ENCODE peak calls at places on chromosomes 5 and 9, in nine cellular contexts. F is transverse colon, R is breast epithelium, N is H1, Q is esophagus squamous epithelium, K is endothelial cell of umbilical vein, O is tibial nerve, I is suprapubic skin, C is ovary. S is an unnamed sample. For H3K27me3, the result is how much of the 10 kb centered on the place peaks cover.

GRCh38 chr5:110351451-110351850 is 375.0 kb downstream of the TMEM232 start:
- DNase-seq in K (no peak), C (no peak), Q (no peak), O (no peak), N (no peak), R (no peak), I (no peak), F (no peak), S (no peak)

GRCh38 chr9:83199240-83199639 is 136.3 kb upstream of the RASEF start:
- DNase-seq in Q (no peak), O (no peak), F (peak), C (peak), K (peak), N (no peak), R (peak), I (no peak), S (peak)

GRCh38 chr9:98860871-98861293 is 53.4 kb downstream of the GALNT12 start:
- DNase-seq in F (peak), R (no peak), Q (no peak), I (no peak), N (no peak), K (peak), C (peak), O (peak), S (peak)

GRCh38 chr9:134602547-134603362 is 38.8 kb upstream of the COL5A1 start:
- DNase-seq in F (peak), I (no peak), C (no peak), K (peak), O (no peak), R (peak), N (no peak), Q (no peak), S (peak)

GRCh38 chr5:165459232-165459631 is 1953.8 kb downstream of the MAT2B start:
- DNase-seq in K (no peak), Q (no peak), F (no peak), C (no peak), R (no peak), N (no peak), O (no peak), I (no peak), S (no peak)

GRCh38 chr5:97547414-97547813 is 364.4 kb upstream of the RIOK2 start:
- DNase-seq in N (no peak), K (no peak), F (no peak), I (no peak), O (no peak), C (no peak), R (no peak), Q (no peak), S (no peak)

GRCh38 chr9:122329592-122329991 is 41.2 kb upstream of the PTGS1 start:
- DNase-seq in N (no peak), O (no peak), I (no peak), C (no peak), K (peak), Q (no peak), R (no peak), F (no peak), S (no peak)

GRCh38 chr9:38708759-38709158 is 11.2 kb downstream of the FAM240B start:
- DNase-seq in Q (no peak), K (no peak), C (no peak), I (no peak), F (no peak), R (no peak), N (no peak), O (no peak), S (no peak)

GRCh38 chr5:73120222-73121108 is at the start of gene TMEM171:
- DNase-seq in O (no peak), I (no peak), C (no peak), R (no peak), N (peak), K (peak), F (peak), Q (no peak), S (peak)

GRCh38 chr9:97703437-97704326 is 6.5 kb upstream of the XPA start:
- DNase-seq in F (no peak), K (peak), O (no peak), Q (no peak), I (no peak), R (no peak), N (no peak), C (no peak), S (no peak)

GRCh38 chr9:70049236-70049635 is 5.6 kb downstream of the MAMDC2 start:
- DNase-seq in F (peak), C (peak), O (peak), I (peak), Q (no peak), K (no peak), N (peak), R (no peak), S (peak)

GRCh38 chr9:132169672-132170392 is 8.0 kb downstream of the NTNG2 start:
- DNase-seq in F (peak), N (peak), K (peak), R (no peak), I (no peak), C (no peak), O (no peak), Q (no peak), S (peak)

GRCh38 chr5:95870105-95870672 is 47.7 kb upstream of the GLRX start:
- DNase-seq in Q (no peak), O (no peak), F (no peak), K (peak), N (no peak), C (no peak), R (no peak), I (no peak), S (no peak)

GRCh38 chr9:75087279-75087823 is 604 bp downstream of the NMRK1 start:
- DNase-seq in N (no peak), Q (no peak), K (peak), R (no peak), O (no peak), C (peak), I (no peak), F (peak), S (peak)

GRCh38 chr5:132260714-132261615 is 3.5 kb downstream of the PDLIM4 start:
- DNase-seq in R (no peak), I (peak), F (peak), K (peak), N (peak), O (peak), Q (no peak), C (peak), S (peak)

GRCh38 chr5:132258102-132259060 is 885 bp downstream of the PDLIM4 start:
- DNase-seq in C (peak), I (peak), F (peak), O (no peak), N (no peak), K (peak), R (no peak), Q (no peak), S (no peak)

GRCh38 chr5:132257131-132258101 is at the start of gene PDLIM4:
- DNase-seq in C (peak), N (peak), I (peak), Q (no peak), F (peak), R (no peak), O (no peak), K (peak), S (peak)

GRCh38 chr5:132260051-132260450 is 2.6 kb downstream of the PDLIM4 start:
- DNase-seq in R (no peak), F (no peak), C (no peak), K (peak), Q (no peak), N (peak), O (no peak), I (peak), S (no peak)

GRCh38 chr5:132259061-132259851 is 1.8 kb downstream of the PDLIM4 start:
- DNase-seq in F (peak), I (peak), N (peak), K (peak), R (no peak), Q (no peak), C (peak), O (peak), S (peak)
- H3K4me3 ChIP-seq in F (peak), I (peak), N (no peak), K (peak), R (peak), Q (peak), C (peak), O (peak), S (no peak)

DNA sequence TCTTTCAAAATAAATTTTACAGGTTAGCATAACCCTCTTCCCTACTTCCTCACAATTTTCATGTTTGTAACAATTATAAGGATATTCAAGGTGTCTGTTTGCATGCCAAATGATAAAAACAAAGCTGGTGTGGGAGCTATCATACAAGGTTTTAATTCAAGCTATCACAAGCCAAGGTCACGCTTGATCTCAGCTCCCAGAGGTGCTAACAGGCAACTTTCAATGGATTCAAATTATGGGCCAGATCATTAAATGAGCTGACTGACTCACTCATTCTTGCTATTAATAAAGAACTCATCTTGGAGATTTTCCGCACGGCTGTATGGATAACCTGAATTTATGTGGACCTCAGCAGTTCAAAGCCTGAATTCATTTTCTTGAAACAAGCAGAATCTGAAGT is 267.3 kb upstream of the CDH6 start:
- DNase-seq in R (no peak), Q (no peak), N (no peak), F (no peak), I (no peak), O (no peak), K (no peak), C (no peak), S (no peak)
- TF ChIP-seq POLR2A in R (no peak), Q (no peak), N (no peak), F (no peak), I (no peak), O (no peak), K (no peak), C (no peak), S (no peak)

DNA sequence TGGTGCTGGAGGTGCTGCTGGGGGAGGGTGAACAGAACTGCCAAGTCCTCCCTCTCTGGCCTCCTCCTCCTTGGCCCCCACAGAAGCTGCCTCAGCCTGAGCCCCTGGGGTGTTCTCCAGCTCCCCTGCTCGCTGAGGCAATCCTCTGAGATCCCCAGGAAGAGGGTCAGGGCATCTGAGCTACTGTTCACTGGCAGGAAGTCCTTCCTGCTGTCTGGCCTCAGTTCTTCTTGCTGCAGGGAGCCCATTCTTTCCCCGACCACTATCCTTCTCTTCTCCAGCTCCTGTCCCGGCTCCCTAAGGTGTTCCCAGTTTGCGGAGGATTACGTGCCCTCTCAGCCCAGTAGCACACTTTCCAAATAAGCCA is 9.7 kb downstream of the CNTFR start:
- DNase-seq in Q (no peak), O (no peak), F (no peak), I (no peak), N (no peak), K (no peak), R (no peak), C (no peak), S (no peak)
- H3K27me3 ChIP-seq in Q (under half), O (under half), F (half or more), I (half or more), N (half or more), K (half or more), R (under half), C (under half), S (under half)

DNA sequence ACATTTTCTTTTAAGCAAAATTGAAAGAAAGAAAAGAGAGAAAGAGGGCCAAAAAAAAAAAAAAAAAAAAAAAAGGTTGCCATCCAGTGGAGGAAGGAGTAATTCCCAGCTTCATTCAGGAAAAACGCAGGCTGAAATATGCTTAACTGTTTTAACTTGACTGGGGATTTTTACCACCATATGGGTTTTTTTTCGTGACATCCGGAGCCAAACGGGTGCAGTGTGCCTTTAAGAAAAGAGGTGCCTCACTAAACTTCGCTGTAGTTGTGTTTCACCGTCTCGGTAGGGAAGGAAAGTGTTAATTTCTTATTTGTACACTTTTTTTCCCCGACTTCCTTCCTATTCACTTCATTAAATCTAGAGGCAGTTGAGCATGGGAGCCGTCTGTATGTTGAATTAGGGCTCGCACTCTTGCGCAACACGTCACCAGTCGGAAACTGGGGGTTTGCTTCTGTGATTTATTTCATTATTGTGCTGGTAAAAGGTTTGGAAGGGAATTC is 143.0 kb downstream of the SMARCA2 start:
- DNase-seq in K (peak), N (no peak), C (peak), F (peak), O (peak), R (no peak), Q (no peak), I (no peak), S (peak)
- H3K4me3 ChIP-seq in K (peak), N (peak), C (peak), F (peak), O (peak), R (peak), Q (peak), I (peak), S (peak)

DNA sequence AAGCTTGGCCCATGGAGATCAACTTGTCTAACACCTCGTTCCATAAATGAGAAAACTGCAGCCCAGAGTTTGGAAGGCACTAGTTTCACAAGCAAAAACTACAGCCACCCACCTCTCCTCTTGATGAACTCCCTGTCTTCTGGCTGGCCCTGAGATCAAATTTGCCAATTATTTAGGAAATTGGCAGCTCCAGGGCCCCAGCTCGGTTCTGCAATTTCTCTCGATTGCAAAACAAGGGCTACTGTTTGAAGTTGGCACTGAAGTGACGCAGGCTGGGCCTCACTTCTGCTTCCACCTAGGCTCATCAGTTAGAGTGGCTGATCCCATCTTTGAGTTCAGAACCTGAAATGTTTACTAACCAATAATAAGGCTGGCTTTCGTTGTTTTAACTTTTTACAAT is 3.7 kb upstream of the GPX3 start:
- DNase-seq in F (no peak), Q (no peak), K (no peak), R (no peak), I (no peak), N (no peak), C (no peak), O (no peak), S (no peak)
- TF ChIP-seq POLR2A in F (no peak), Q (no peak), K (no peak), R (no peak), I (no peak), N (no peak), C (no peak), O (no peak), S (no peak)

GRCh38 chr9:849431-849830 is 7.9 kb downstream of the DMRT1 start:
- DNase-seq in C (no peak), K (no peak), F (no peak), O (no peak), I (no peak), R (no peak), Q (no peak), N (no peak), S (no peak)
- H3K27me3 ChIP-seq in C (under half), K (under half), F (under half), O (under half), I (under half), R (under half), Q (under half), N (under half), S (under half)

GRCh38 chr5:151236888-151237287 is 13.0 kb upstream of the CCDC69 start:
- DNase-seq in R (no peak), C (no peak), O (no peak), Q (no peak), K (no peak), I (no peak), F (no peak), N (no peak), S (no peak)

GRCh38 chr5:151239237-151239861 is 13.6 kb upstream of the GM2A start:
- DNase-seq in F (peak), R (peak), C (peak), Q (peak), O (peak), K (peak), I (peak), N (peak), S (peak)

GRCh38 chr5:151237685-151238084 is 13.8 kb upstream of the CCDC69 start:
- DNase-seq in Q (no peak), R (no peak), I (no peak), N (no peak), F (no peak), O (no peak), C (no peak), K (no peak), S (no peak)

GRCh38 chr5:151240891-151241290 is 12.1 kb upstream of the GM2A start:
- DNase-seq in O (no peak), K (no peak), R (no peak), C (no peak), Q (no peak), I (no peak), N (no peak), F (no peak), S (no peak)

DNA sequence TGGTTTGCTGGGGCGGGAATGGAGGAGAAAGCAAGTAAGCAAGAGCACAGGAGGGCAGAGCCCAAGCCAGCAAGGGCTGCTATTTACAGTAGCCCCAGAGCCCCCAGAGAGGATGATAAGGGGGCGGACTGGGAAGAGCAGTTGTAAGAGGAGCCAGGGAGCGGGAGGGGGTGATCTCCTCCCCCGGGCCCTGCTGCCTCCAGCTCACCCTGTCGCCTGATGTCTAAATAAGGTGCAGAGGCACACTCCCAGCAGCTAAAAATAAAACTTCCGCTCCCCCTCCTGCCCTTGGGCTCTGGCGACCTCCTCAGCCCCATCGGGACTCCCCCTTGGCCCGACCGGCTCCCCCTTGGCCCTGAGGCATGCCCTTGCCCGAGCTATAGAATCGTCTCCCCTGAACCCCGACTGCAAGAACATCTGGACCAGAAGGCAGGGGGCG is 14.4 kb upstream of the CCDC69 start:
- DNase-seq in C (peak), F (peak), O (no peak), Q (no peak), R (no peak), K (no peak), N (peak), I (no peak), S (peak)
- H3K4me3 ChIP-seq in C (peak), F (peak), O (no peak), Q (peak), R (no peak), K (no peak), N (no peak), I (peak), S (no peak)

GRCh38 chr5:134506054-134507039 is 19.1 kb upstream of the JADE2 start:
- DNase-seq in Q (no peak), C (no peak), I (no peak), R (peak), N (peak), O (no peak), F (peak), K (no peak), S (peak)
- TF ChIP-seq POLR2A in Q (no peak), C (no peak), I (no peak), R (no peak), N (no peak), O (no peak), F (peak), K (no peak), S (no peak)

S was measured in testis.